ENCODE peak calls at places on chromosome 12, in four cellular contexts. N is HepG2, E is GM12878, H is K562. R is an unnamed sample.

GRCh38 chr12:18261906-18262305 is 588 bp downstream of the PIK3C2G start:
- DNase-seq in E (no peak), N (no peak), H (no peak), R (no peak)

GRCh38 chr12:119725523-119725922 is 57.6 kb downstream of the PRKAB1 start:
- DNase-seq in H (no peak), E (no peak), N (no peak), R (no peak)

GRCh38 chr12:76863005-76863670 is 15.7 kb downstream of the CSRP2 start:
- DNase-seq in H (no peak), E (no peak), N (no peak), R (no peak)

GRCh38 chr12:47995976-47996375 is 8.3 kb downstream of the COL2A1 start:
- DNase-seq in H (no peak), E (no peak), N (no peak), R (no peak)

GRCh38 chr12:88339254-88339949 is 197.3 kb downstream of the TMTC3 start:
- DNase-seq in E (no peak), H (no peak), N (no peak), R (no peak)

GRCh38 chr12:95633049-95633545 is 81.8 kb upstream of the USP44 start:
- DNase-seq in E (no peak), N (peak; percentile 33), H (no peak), R (peak; percentile 99)

GRCh38 chr12:45688188-45688587 is 41.3 kb upstream of the ARID2 start:
- DNase-seq in N (no peak), H (no peak), E (no peak), R (no peak)

GRCh38 chr12:68559984-68560822 is 50.5 kb upstream of the RAP1B start:
- DNase-seq in N (no peak), H (no peak), E (no peak), R (no peak)

GRCh38 chr12:130704606-130705005 is 11.5 kb downstream of the RIMBP2 start:
- DNase-seq in H (no peak), E (no peak), N (no peak), R (no peak)

GRCh38 chr12:41264281-41264680 is 76.2 kb downstream of the PDZRN4 start:
- DNase-seq in N (peak; percentile 3), H (no peak), E (no peak), R (peak; percentile 6)

GRCh38 chr12:110689002-110689600 is at the start of gene HVCN1:
- DNase-seq in H (peak; percentile 86), E (no peak), N (no peak), R (no peak)

GRCh38 chr12:80763874-80764273 is 47.2 kb downstream of the MYF5 start:
- DNase-seq in N (peak; percentile 52), E (no peak), H (peak; percentile 10), R (peak; percentile 53)

GRCh38 chr12:8890313-8891084 is 23.8 kb upstream of the PHC1 start:
- DNase-seq in N (peak; percentile 32), E (peak; percentile 8), H (peak; percentile 58), R (peak; percentile 66)

GRCh38 chr12:6425588-6426531 is 18.9 kb upstream of the CD27 start:
- DNase-seq in H (no peak), E (no peak), N (peak; percentile 49), R (no peak)

GRCh38 chr12:126093911-126094310 is 1028.7 kb downstream of the AACS start:
- DNase-seq in E (no peak), N (no peak), H (peak; percentile 31), R (no peak)

GRCh38 chr12:119096429-119097202 is 82.1 kb upstream of the HSPB8 start:
- DNase-seq in N (no peak), H (no peak), E (no peak), R (no peak)

GRCh38 chr12:27305673-27306504 is 26.7 kb upstream of the BMAL2 start:
- DNase-seq in E (no peak), N (peak; percentile 28), H (no peak), R (peak; percentile 49)

GRCh38 chr12:126963825-126964224 is 1303.1 kb upstream of the TMEM132C start:
- DNase-seq in E (no peak), H (no peak), N (no peak), R (no peak)

GRCh38 chr12:27936196-27936595 is 36.3 kb downstream of the PTHLH start:
- DNase-seq in E (no peak), N (no peak), H (no peak), R (no peak)

GRCh38 chr12:34598851-34599529 is 576.7 kb downstream of the ALG10 start:
- DNase-seq in H (peak; percentile 2), E (no peak), N (no peak), R (no peak)

GRCh38 chr12:47265391-47265790 is 185.6 kb upstream of the AMIGO2 start:
- DNase-seq in N (no peak), H (no peak), E (no peak), R (no peak)

GRCh38 chr12:91633206-91633605 is 450.6 kb upstream of the DCN start:
- DNase-seq in H (no peak), N (no peak), E (no peak), R (no peak)

GRCh38 chr12:14961466-14962155 is at the start of gene ARHGDIB:
- DNase-seq in H (no peak), E (peak; percentile 87), N (no peak), R (no peak)

GRCh38 chr12:106841471-106842302 is 67.2 kb downstream of the RIC8B start:
- DNase-seq in E (no peak), N (peak; percentile 30), H (peak; percentile 33), R (peak; percentile 59)

GRCh38 chr12:76820888-76821482 is 57.1 kb downstream of the ZDHHC17 start:
- DNase-seq in E (no peak), N (peak; percentile 35), H (peak; percentile 23), R (peak; percentile 39)

GRCh38 chr12:49048953-49049352 is 11.6 kb downstream of the KMT2D start:
- DNase-seq in H (no peak), N (no peak), E (no peak), R (no peak)

GRCh38 chr12:49567611-49568441 is at the start of gene MCRS1:
- DNase-seq in E (peak; percentile 80), N (peak; percentile 92), H (peak; percentile 98), R (peak; percentile 94)

GRCh38 chr12:46218509-46219095 is 50.2 kb downstream of the SLC38A1 start:
- DNase-seq in H (no peak), E (no peak), N (no peak), R (no peak)

GRCh38 chr12:64083285-64084210 is 138.5 kb downstream of the KICS2 start:
- DNase-seq in E (no peak), N (no peak), H (no peak), R (peak; percentile 72)
- TF ChIP-seq JUNB in E (no peak), N (no peak), H (no peak), R (no peak)

GRCh38 chr12:100445081-100445481 is 28.6 kb upstream of the NR1H4 start:
- DNase-seq in E (no peak), H (no peak), N (peak; percentile 85), R (peak; percentile 17)

GRCh38 chr12:100442403-100442802 is 31.3 kb upstream of the NR1H4 start:
- DNase-seq in N (peak; percentile 63), E (no peak), H (no peak), R (no peak)

GRCh38 chr12:100450726-100451125 is 22.9 kb upstream of the NR1H4 start:
- DNase-seq in H (no peak), N (no peak), E (no peak), R (no peak)

GRCh38 chr12:100443434-100443833 is 30.2 kb upstream of the NR1H4 start:
- DNase-seq in E (no peak), N (no peak), H (no peak), R (no peak)

GRCh38 chr12:100447405-100447804 is 26.3 kb upstream of the NR1H4 start:
- DNase-seq in H (no peak), E (no peak), N (no peak), R (no peak)
- TF ChIP-seq RAD21 in H (no peak), E (no peak), N (no peak), R (no peak)

GRCh38 chr12:124497039-124497438 is 70.4 kb downstream of the NCOR2 start:
- DNase-seq in H (no peak), N (no peak), E (no peak), R (no peak)
- TF ChIP-seq JUNB in H (no peak), N (no peak), E (no peak), R (no peak)

DNA sequence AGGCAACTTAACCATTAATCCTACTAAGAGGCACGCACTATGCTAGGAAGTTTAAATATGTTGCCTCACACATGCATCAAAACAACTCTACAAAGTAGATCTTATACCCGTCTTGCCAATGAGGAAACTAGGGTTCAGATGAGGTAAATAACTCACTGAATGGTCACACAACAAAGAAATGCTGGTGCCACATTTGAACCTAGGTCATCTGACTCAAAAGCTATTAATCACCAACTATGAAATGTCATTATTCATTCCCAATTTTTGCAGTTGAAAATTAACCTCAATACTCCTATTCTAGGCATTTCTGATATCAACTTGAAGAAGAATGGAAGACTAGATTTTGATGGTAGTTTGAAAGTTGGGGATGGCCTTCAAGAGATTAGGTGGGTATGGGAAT is 2.8 kb upstream of the PYROXD1 start:
- DNase-seq in N (no peak), H (no peak), E (no peak), R (no peak)
- TF ChIP-seq RAD21 in N (no peak), H (no peak), E (no peak), R (no peak)

DNA sequence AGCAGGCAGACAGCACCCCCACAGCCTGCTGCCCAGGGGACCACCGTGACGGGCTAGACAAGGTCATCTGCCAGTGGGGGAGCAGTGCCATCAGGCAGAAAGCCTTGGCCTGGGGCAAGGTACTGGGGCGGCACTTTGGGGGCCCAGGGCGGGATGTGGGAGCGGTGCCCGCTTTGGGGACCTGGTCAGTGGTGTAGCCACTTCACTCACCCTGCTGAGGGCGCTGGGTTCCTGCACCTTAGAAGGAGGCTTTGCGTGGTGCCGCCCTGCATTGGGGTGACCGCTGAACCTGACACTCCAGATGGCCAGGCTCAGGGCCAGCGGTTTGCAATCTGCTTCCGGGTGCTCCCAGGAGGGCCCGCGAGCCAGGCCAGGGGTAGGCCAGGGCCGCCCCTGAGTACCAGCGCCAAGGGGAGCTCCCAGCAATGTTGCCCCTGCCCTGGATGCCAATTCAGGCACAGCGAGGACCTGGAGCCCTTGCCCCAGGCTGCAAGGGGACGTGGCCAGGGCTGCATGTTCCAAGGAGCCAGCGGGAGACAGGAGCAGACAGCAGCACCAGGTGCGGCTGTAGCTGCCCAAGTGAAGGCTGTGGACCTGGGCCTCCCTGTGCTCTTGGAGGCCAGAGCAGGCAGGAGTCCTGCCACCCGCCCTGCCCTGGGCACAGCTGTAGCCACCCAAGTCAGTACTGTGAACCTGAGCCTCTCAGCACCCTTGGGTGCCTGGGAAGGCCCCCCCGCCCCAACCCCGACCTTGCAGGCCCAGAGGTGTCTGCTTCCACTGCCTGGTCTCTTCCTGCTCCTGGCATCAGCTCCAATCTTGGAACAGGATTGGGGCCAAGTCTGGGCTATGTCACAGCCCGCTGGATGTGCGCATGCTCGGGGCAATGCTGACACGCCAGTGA is 550.7 kb downstream of the SLC6A15 start:
- DNase-seq in N (no peak), E (no peak), H (no peak), R (no peak)
- TF ChIP-seq JUNB in N (no peak), E (no peak), H (no peak), R (no peak)